ENCODE peak calls at places on chromosome 17, in six cellular contexts. H is T-helper 1 cell; O is aorta; S is IMR-90; Y is AG08395; M is activated naive CD4-positive, alpha-beta T cell treated with Interleukin-2 at 50 U/mL for 16 hours. C is an unnamed sample.

GRCh38 chr17:31645351-31645750 is 213.7 kb downstream of the COPRS start:
- DNase-seq in H (no peak), O (no peak), S (no peak), Y (no peak), M (no peak), C (no peak)

GRCh38 chr17:62704381-62704971 is 77.0 kb downstream of the MRC2 start:
- DNase-seq in H (no peak), O (peak; percentile 80), S (peak; percentile 35), Y (no peak), M (no peak), C (peak; percentile 43)

GRCh38 chr17:22217135-22217534 is 524.8 kb downstream of the KCNJ18 start:
- DNase-seq in H (no peak), O (peak; percentile 32), S (no peak), Y (no peak), M (no peak), C (no peak)

GRCh38 chr17:2580641-2581040 is 12.8 kb upstream of the PAFAH1B1 start:
- DNase-seq in H (no peak), O (no peak), S (no peak), Y (no peak), M (no peak), C (no peak)

GRCh38 chr17:62714016-62714777 is 86.7 kb downstream of the MRC2 start:
- DNase-seq in H (no peak), O (no peak), S (peak; percentile 79), Y (peak; percentile 38), M (no peak), C (no peak)

GRCh38 chr17:75776399-75777242 is 8.0 kb upstream of the UNK start:
- DNase-seq in H (no peak), O (peak; percentile 16), S (no peak), Y (no peak), M (no peak), C (no peak)

GRCh38 chr17:64387545-64388171 is 3.0 kb downstream of the PECAM1 start:
- DNase-seq in H (no peak), O (peak; percentile 70), S (no peak), Y (no peak), M (no peak), C (no peak)

GRCh38 chr17:46949291-46950174 is 26.6 kb downstream of the GOSR2 start:
- DNase-seq in H (no peak), O (no peak), S (peak; percentile 48), Y (peak; percentile 16), M (no peak), C (no peak)

GRCh38 chr17:42340691-42341127 is 47.5 kb downstream of the STAT3 start:
- DNase-seq in H (no peak), O (no peak), S (no peak), Y (no peak), M (peak; percentile 56), C (no peak)

GRCh38 chr17:77635176-77635575 is 323.3 kb upstream of the TNRC6C start:
- DNase-seq in H (no peak), O (peak; percentile 31), S (no peak), Y (no peak), M (no peak), C (no peak)

GRCh38 chr17:67072885-67073284 is 28.5 kb downstream of the CACNG1 start:
- DNase-seq in H (no peak), O (no peak), S (no peak), Y (no peak), M (no peak), C (no peak)